ENCODE peak calls at places on chromosomes 12 and 14, in six cellular contexts. C is fibroblast of lung, A is lung, L is heart left ventricle, N is body of pancreas, E is HL-60. V is an unnamed sample.
A peak's percentile ranks its signal among the peaks of the same experiment; 100 is the strongest.

GRCh38 chr12:109968032-109968420 is 28.1 kb downstream of the GIT2 start:
- DNase-seq in C (no peak), A (no peak), L (no peak), N (no peak), E (no peak), V (no peak)

GRCh38 chr14:72824051-72824450 is 69.8 kb downstream of the DPF3 start:
- DNase-seq in C (peak; percentile 38), A (no peak), L (no peak), N (no peak), E (no peak), V (no peak)

GRCh38 chr14:100155881-100156645 is 3.4 kb downstream of the DEGS2 start:
- DNase-seq in C (no peak), A (no peak), L (no peak), N (no peak), E (no peak), V (no peak)

GRCh38 chr12:23906329-23906728 is 43.1 kb downstream of the SOX5 start:
- DNase-seq in C (peak; percentile 95), A (no peak), L (peak; percentile 37), N (peak; percentile 6), E (no peak), V (no peak)

GRCh38 chr12:124721501-124722154 is 142.0 kb downstream of the SCARB1 start:
- DNase-seq in C (peak; percentile 79), A (no peak), L (no peak), N (no peak), E (no peak), V (no peak)

GRCh38 chr12:127811988-127812387 is 455.0 kb upstream of the TMEM132C start:
- DNase-seq in C (peak; percentile 99), A (no peak), L (no peak), N (no peak), E (no peak), V (peak; percentile 69)

GRCh38 chr14:76109087-76109880 is 42.4 kb upstream of the GPATCH2L start:
- DNase-seq in C (no peak), A (no peak), L (no peak), N (no peak), E (no peak), V (no peak)

GRCh38 chr12:123253606-123254459 is 17.8 kb downstream of the CDK2AP1 start:
- DNase-seq in C (no peak), A (no peak), L (peak; percentile 75), N (no peak), E (no peak), V (peak; percentile 45)

GRCh38 chr12:82650627-82651337 is 35.9 kb upstream of the TMTC2 start:
- DNase-seq in C (peak; percentile 50), A (no peak), L (no peak), N (no peak), E (no peak), V (peak; percentile 33)

GRCh38 chr12:124764451-124764850 is 99.2 kb downstream of the SCARB1 start:
- DNase-seq in C (peak; percentile 81), A (no peak), L (no peak), N (peak; percentile 55), E (no peak), V (no peak)

GRCh38 chr14:74474376-74474775 is 18.7 kb downstream of the NPC2 start:
- DNase-seq in C (no peak), A (no peak), L (no peak), N (no peak), E (no peak), V (no peak)

GRCh38 chr14:105087308-105087962 is 22.2 kb upstream of the GPR132 start:
- DNase-seq in C (peak; percentile 78), A (no peak), L (peak; percentile 78), N (peak; percentile 52), E (no peak), V (no peak)

GRCh38 chr14:36505193-36505815 is 14.7 kb downstream of the NKX2-1 start:
- DNase-seq in C (no peak), A (peak; percentile 47), L (no peak), N (no peak), E (no peak), V (no peak)

GRCh38 chr12:111406474-111407370 is 999 bp downstream of the SH2B3 start:
- DNase-seq in C (no peak), A (no peak), L (peak; percentile 84), N (no peak), E (no peak), V (peak; percentile 53)

GRCh38 chr12:58465418-58465817 is 454.9 kb downstream of the LRIG3 start:
- DNase-seq in C (peak; percentile 50), A (no peak), L (no peak), N (no peak), E (no peak), V (no peak)

GRCh38 chr12:22084852-22085251 is 38.8 kb downstream of the CMAS start:
- DNase-seq in C (no peak), A (no peak), L (no peak), N (no peak), E (no peak), V (no peak)

GRCh38 chr12:30694412-30694955 is 1.2 kb downstream of the IPO8 start:
- DNase-seq in C (no peak), A (no peak), L (no peak), N (no peak), E (no peak), V (no peak)

GRCh38 chr14:64786296-64787149 is 82.3 kb downstream of the PLEKHG3 start:
- DNase-seq in C (peak; percentile 66), A (no peak), L (no peak), N (peak; percentile 20), E (no peak), V (no peak)

GRCh38 chr12:27868165-27868564 is 88.1 kb upstream of the MANSC4 start:
- DNase-seq in C (peak; percentile 94), A (no peak), L (no peak), N (no peak), E (no peak), V (no peak)

GRCh38 chr12:116525418-116526001 is 33.7 kb upstream of the MAP1LC3B2 start:
- DNase-seq in C (peak; percentile 96), A (peak; percentile 56), L (no peak), N (peak; percentile 88), E (no peak), V (peak; percentile 55)

GRCh38 chr14:95147597-95147996 is 9.7 kb downstream of the DICER1 start:
- DNase-seq in C (no peak), A (no peak), L (no peak), N (no peak), E (no peak), V (no peak)

GRCh38 chr12:75738486-75738885 is 227.1 kb upstream of the KRR1 start:
- DNase-seq in C (peak; percentile 78), A (no peak), L (no peak), N (no peak), E (no peak), V (no peak)

GRCh38 chr14:102316048-102316745 is 3.3 kb upstream of the ZNF839 start:
- DNase-seq in C (peak; percentile 81), A (no peak), L (peak; percentile 31), N (peak; percentile 54), E (no peak), V (peak; percentile 68)

GRCh38 chr12:93824514-93825500 is 147.6 kb downstream of the CRADD start:
- DNase-seq in C (peak; percentile 48), A (no peak), L (no peak), N (no peak), E (no peak), V (no peak)

GRCh38 chr14:34051966-34052657 is 101.2 kb upstream of the EGLN3 start:
- DNase-seq in C (peak; percentile 92), A (no peak), L (no peak), N (no peak), E (no peak), V (no peak)

GRCh38 chr12:88156075-88156654 is 14.1 kb downstream of the TMTC3 start:
- DNase-seq in C (no peak), A (no peak), L (no peak), N (no peak), E (no peak), V (no peak)

GRCh38 chr12:88150063-88150462 is 8.0 kb downstream of the TMTC3 start:
- DNase-seq in C (no peak), A (no peak), L (no peak), N (no peak), E (no peak), V (no peak)

DNA sequence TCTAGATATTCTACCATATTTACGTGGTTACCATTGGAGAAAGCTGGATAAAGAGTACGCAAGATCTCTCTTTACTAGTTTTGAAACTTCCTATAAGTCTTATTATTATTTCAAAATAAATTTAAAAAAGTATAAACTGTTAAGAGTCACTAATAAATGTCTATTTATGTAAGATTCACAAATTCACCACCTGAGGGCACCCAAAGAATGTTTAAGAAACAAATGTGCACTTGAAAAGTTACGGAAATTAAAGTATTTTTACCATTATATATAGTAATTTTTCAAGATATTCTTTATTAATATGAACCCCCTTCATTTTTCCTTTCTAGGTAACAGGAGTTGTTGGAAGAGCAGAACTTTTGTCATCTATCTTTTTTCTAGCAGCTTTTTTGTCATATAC is 11.9 kb downstream of the TMTC3 start:
- DNase-seq in C (peak; percentile 45), A (no peak), L (no peak), N (no peak), E (no peak), V (no peak)
- TF ChIP-seq CTCF in C (no peak), A (no peak), L (peak; percentile 52), N (peak; percentile 17), E (no peak), V (peak; percentile 47)

DNA sequence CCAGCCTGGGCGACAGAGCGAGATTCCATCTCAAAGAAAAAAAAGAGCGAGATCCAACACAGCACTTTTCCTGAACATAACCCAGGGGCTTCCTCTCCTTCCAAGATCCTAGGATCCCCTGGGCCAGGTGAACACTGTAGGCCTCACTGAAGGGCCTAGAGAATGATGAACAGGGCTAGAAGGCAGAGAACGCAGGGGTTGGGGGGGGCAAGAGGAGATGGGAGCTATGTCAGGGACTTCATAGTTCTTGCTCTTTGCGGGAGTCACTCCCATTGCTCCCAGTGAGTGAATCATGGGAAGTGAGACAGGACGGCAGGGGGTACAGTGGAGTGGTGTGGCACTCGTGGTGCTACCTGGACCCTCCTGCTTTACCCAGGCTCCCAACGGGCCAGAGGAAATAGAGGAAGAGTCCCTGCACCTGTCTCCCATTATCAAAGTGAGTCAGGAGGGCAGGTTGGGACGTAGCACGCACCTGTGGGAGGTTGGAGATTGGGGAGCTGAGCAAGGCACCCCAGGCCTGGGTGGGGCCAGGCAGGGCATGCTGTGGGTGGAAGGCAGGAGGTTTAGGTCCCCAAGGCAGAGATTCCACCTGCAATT is 1.3 kb upstream of the KRT8 start:
- DNase-seq in C (no peak), A (no peak), L (no peak), N (no peak), E (no peak), V (no peak)
- H3K27ac ChIP-seq in C (no peak overlapping the region), A (no peak overlapping the region), L (no peak overlapping the region), N (peak overlapping the region; percentile 99), E (no peak overlapping the region), V (no peak overlapping the region)

DNA sequence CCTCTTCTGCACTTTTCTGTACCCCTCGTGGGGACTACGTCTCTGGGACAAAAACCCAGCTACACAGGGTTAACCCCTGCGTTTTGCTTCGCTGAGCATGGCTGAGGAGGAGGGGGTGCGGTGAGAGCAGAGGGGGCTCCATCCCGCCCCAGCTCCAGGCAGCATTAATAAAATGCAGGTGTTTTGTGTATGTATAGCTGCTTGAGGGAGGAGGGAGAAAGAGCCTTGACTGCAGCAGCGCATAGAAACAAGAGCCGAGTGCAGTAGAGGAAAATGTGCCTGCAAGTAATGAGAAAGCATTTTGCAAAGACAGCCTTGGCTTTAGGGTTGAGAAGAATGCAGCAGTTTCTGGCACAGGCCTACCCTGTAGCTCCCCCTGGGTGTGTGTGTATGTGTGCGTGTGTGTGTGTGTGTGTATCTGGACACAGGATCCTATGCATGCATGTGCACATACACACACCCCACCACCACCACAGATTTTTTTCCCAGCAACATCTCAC is 103.9 kb downstream of the ZFP36L1 start:
- DNase-seq in C (peak; percentile 79), A (no peak), L (no peak), N (no peak), E (no peak), V (no peak)
- TF ChIP-seq CTCF in C (peak; percentile 24), A (no peak), L (no peak), N (no peak), E (no peak), V (no peak)

GRCh38 chr12:62371661-62372060 is 95.0 kb upstream of the MON2 start:
- DNase-seq in C (peak; percentile 3), A (no peak), L (no peak), N (no peak), E (no peak), V (no peak)
- H3K27ac ChIP-seq in C (no peak overlapping the region), A (no peak overlapping the region), L (no peak overlapping the region), N (no peak overlapping the region), E (no peak overlapping the region), V (no peak overlapping the region)